ENCODE peak calls at places on chromosome 1, in six cellular contexts. One of them, this sample, is unnamed.

GRCh38 chr1:63917571-63918394 is 144.0 kb downstream of the ROR1 start:
- DNase-seq in IMR-90: peak
- DNase-seq in NCI-H1092: no peak
- DNase-seq in AG08396: no peak
- DNase-seq in activated naive CD8-positive, alpha-beta T cell treated with anti-CD3 and anti-CD28 coated beads, Interleukin-2, amount 50 U/mL, for 24 hours: peak
- DNase-seq in heart right ventricle: no peak
- DNase-seq in this sample: no peak

GRCh38 chr1:111471012-111471411 is 2.8 kb upstream of the C1orf162 start:
- DNase-seq in IMR-90: no peak
- DNase-seq in NCI-H1092: no peak
- DNase-seq in AG08396: no peak
- DNase-seq in activated naive CD8-positive, alpha-beta T cell treated with anti-CD3 and anti-CD28 coated beads, Interleukin-2, amount 50 U/mL, for 24 hours: peak
- DNase-seq in heart right ventricle: peak
- DNase-seq in this sample: peak

GRCh38 chr1:109240158-109241152 is 8.9 kb upstream of the CELSR2 start:
- DNase-seq in IMR-90: peak
- DNase-seq in NCI-H1092: no peak
- DNase-seq in AG08396: peak
- DNase-seq in activated naive CD8-positive, alpha-beta T cell treated with anti-CD3 and anti-CD28 coated beads, Interleukin-2, amount 50 U/mL, for 24 hours: no peak
- DNase-seq in heart right ventricle: peak
- DNase-seq in this sample: peak

GRCh38 chr1:178389441-178389840 is 107.3 kb downstream of the CLEC20A start:
- DNase-seq in IMR-90: peak
- DNase-seq in NCI-H1092: no peak
- DNase-seq in AG08396: no peak
- DNase-seq in activated naive CD8-positive, alpha-beta T cell treated with anti-CD3 and anti-CD28 coated beads, Interleukin-2, amount 50 U/mL, for 24 hours: no peak
- DNase-seq in heart right ventricle: no peak
- DNase-seq in this sample: peak

GRCh38 chr1:26862781-26863676 is at the start of gene SFN:
- DNase-seq in IMR-90: no peak
- DNase-seq in NCI-H1092: peak
- DNase-seq in AG08396: no peak
- DNase-seq in activated naive CD8-positive, alpha-beta T cell treated with anti-CD3 and anti-CD28 coated beads, Interleukin-2, amount 50 U/mL, for 24 hours: peak
- DNase-seq in heart right ventricle: no peak
- DNase-seq in this sample: no peak

GRCh38 chr1:68093737-68094136 is 43.3 kb upstream of the DIRAS3 start:
- DNase-seq in IMR-90: no peak
- DNase-seq in NCI-H1092: no peak
- DNase-seq in AG08396: no peak
- DNase-seq in activated naive CD8-positive, alpha-beta T cell treated with anti-CD3 and anti-CD28 coated beads, Interleukin-2, amount 50 U/mL, for 24 hours: no peak
- DNase-seq in heart right ventricle: no peak
- DNase-seq in this sample: no peak

GRCh38 chr1:167904641-167905040 is 9.3 kb downstream of the ADCY10 start:
- DNase-seq in IMR-90: peak
- DNase-seq in NCI-H1092: no peak
- DNase-seq in AG08396: peak
- DNase-seq in activated naive CD8-positive, alpha-beta T cell treated with anti-CD3 and anti-CD28 coated beads, Interleukin-2, amount 50 U/mL, for 24 hours: no peak
- DNase-seq in heart right ventricle: no peak
- DNase-seq in this sample: peak

GRCh38 chr1:195195423-195196057 is 1412.7 kb downstream of the KCNT2 start:
- DNase-seq in IMR-90: no peak
- DNase-seq in NCI-H1092: no peak
- DNase-seq in AG08396: no peak
- DNase-seq in activated naive CD8-positive, alpha-beta T cell treated with anti-CD3 and anti-CD28 coated beads, Interleukin-2, amount 50 U/mL, for 24 hours: no peak
- DNase-seq in heart right ventricle: no peak
- DNase-seq in this sample: no peak

GRCh38 chr1:231919900-231920299 is 293.3 kb downstream of the DISC1 start:
- DNase-seq in IMR-90: no peak
- DNase-seq in NCI-H1092: no peak
- DNase-seq in AG08396: no peak
- DNase-seq in activated naive CD8-positive, alpha-beta T cell treated with anti-CD3 and anti-CD28 coated beads, Interleukin-2, amount 50 U/mL, for 24 hours: peak
- DNase-seq in heart right ventricle: peak
- DNase-seq in this sample: no peak

GRCh38 chr1:10860682-10861081 is 64.2 kb upstream of the CASZ1 start:
- DNase-seq in IMR-90: no peak
- DNase-seq in NCI-H1092: no peak
- DNase-seq in AG08396: no peak
- DNase-seq in activated naive CD8-positive, alpha-beta T cell treated with anti-CD3 and anti-CD28 coated beads, Interleukin-2, amount 50 U/mL, for 24 hours: no peak
- DNase-seq in heart right ventricle: no peak
- DNase-seq in this sample: no peak

GRCh38 chr1:162690672-162691434 is 58.6 kb downstream of the DDR2 start:
- DNase-seq in IMR-90: peak
- DNase-seq in NCI-H1092: no peak
- DNase-seq in AG08396: peak
- DNase-seq in activated naive CD8-positive, alpha-beta T cell treated with anti-CD3 and anti-CD28 coated beads, Interleukin-2, amount 50 U/mL, for 24 hours: no peak
- DNase-seq in heart right ventricle: peak
- DNase-seq in this sample: peak

GRCh38 chr1:35929730-35930592 is 944 bp upstream of the AGO3 start:
- DNase-seq in IMR-90: peak
- DNase-seq in NCI-H1092: peak
- DNase-seq in AG08396: peak
- DNase-seq in activated naive CD8-positive, alpha-beta T cell treated with anti-CD3 and anti-CD28 coated beads, Interleukin-2, amount 50 U/mL, for 24 hours: peak
- DNase-seq in heart right ventricle: peak
- DNase-seq in this sample: no peak